ENCODE peak calls at places on chromosomes 13 and 19, in four cellular contexts. D is fibroblast of lung, X is thyroid gland, T is PC-3. W is an unnamed sample.

GRCh38 chr13:51230473-51231105 is 8.4 kb downstream of the FAM124A start:
- DNase-seq in D (peak; percentile 32), X (peak; percentile 80), T (no peak), W (peak; percentile 89)

GRCh38 chr19:52542984-52543664 is 15.7 kb downstream of the ZNF808 start:
- DNase-seq in D (peak; percentile 2), X (no peak), T (peak; percentile 11), W (no peak)

GRCh38 chr13:73168993-73169401 is 110.2 kb downstream of the KLF5 start:
- DNase-seq in D (peak; percentile 86), X (no peak), T (peak; percentile 17), W (peak; percentile 22)

GRCh38 chr13:39317284-39317683 is 279.0 kb downstream of the NHLRC3 start:
- DNase-seq in D (peak; percentile 61), X (peak; percentile 7), T (peak; percentile 47), W (peak; percentile 71)

GRCh38 chr13:98171806-98172569 is 5.1 kb downstream of the RNF113B start:
- DNase-seq in D (peak; percentile 74), X (peak; percentile 89), T (no peak), W (peak; percentile 50)

GRCh38 chr19:55606817-55607216 is 1.4 kb downstream of the ZNF865 start:
- DNase-seq in D (no peak), X (no peak), T (no peak), W (no peak)

GRCh38 chr19:13153627-13154240 is 3.5 kb downstream of the IER2 start:
- DNase-seq in D (peak; percentile 40), X (peak; percentile 42), T (peak; percentile 35), W (peak; percentile 44)

GRCh38 chr13:19362946-19363510 is 181.4 kb upstream of the TUBA3C start:
- DNase-seq in D (no peak), X (no peak), T (no peak), W (no peak)

GRCh38 chr13:73429691-73430090 is 370.9 kb downstream of the KLF5 start:
- DNase-seq in D (peak; percentile 86), X (no peak), T (peak; percentile 84), W (peak; percentile 53)

GRCh38 chr19:38072776-38073411 is 151.1 kb downstream of the DPF1 start:
- DNase-seq in D (no peak), X (no peak), T (no peak), W (no peak)

GRCh38 chr19:18809149-18809978 is 18.3 kb upstream of the COMP start:
- DNase-seq in D (peak; percentile 59), X (peak; percentile 14), T (peak; percentile 38), W (peak; percentile 91)

GRCh38 chr19:31377736-31378135 is 28.5 kb upstream of the TSHZ3 start:
- DNase-seq in D (no peak), X (no peak), T (no peak), W (peak; percentile 16)

GRCh38 chr19:8697671-8698432 is 743 bp downstream of the ACTL9 start:
- DNase-seq in D (no peak), X (no peak), T (no peak), W (no peak)

GRCh38 chr13:66635526-66635925 is 594.6 kb downstream of the PCDH9 start:
- DNase-seq in D (peak; percentile 97), X (no peak), T (peak; percentile 69), W (peak; percentile 92)

GRCh38 chr19:9671654-9672053 is 3.2 kb downstream of the ZNF562 start:
- DNase-seq in D (no peak), X (no peak), T (no peak), W (no peak)

GRCh38 chr19:23716792-23717191 is 29.8 kb upstream of the ZNF675 start:
- DNase-seq in D (no peak), X (no peak), T (peak; percentile 65), W (no peak)

GRCh38 chr13:106796280-106797047 is 228.5 kb upstream of the ARGLU1 start:
- DNase-seq in D (no peak), X (no peak), T (no peak), W (no peak)

GRCh38 chr19:58409010-58409790 is 751 bp downstream of the ZNF584 start:
- DNase-seq in D (no peak), X (no peak), T (peak; percentile 56), W (peak; percentile 27)
- TF ChIP-seq CTCF in D (peak; percentile 3), X (no peak), T (peak; percentile 18), W (no peak)

DNA sequence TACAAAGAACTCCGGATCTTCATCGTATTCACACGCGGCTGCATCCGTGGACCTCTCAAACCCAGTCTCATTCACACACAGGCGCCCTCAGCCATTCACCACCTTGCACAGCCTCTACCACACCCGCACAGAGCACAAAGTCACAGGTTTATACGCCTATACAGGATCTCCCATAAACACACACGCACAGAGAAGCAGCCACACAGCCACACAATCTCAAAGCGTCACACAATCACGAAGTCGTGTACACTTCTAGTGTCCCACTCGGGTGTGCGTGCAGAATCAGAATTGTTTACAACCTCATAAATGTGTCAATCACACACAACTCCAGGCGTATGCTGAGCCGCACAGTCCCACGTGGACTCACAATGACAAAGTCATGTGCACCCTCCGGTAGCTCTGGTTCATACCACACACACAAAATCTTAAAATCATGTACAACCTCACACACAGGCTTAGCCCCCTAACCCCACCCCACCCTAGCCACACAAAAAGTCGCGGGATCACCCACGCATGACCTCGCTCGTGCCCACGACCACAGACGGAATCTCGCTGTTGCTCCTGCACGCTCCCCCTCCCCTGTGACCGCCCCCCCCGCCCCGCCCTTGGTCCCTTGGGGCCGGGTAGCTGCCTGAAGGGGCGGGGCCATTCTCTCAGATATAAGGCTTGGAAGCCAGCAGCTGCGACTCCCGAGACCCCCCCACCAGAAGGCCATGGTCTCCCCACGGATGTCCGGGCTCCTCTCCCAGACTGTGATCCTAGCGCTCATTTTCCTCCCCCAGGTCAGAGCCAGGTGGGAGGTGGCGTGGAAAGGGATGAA is at the start of gene DLL3:
- DNase-seq in D (no peak), X (no peak), T (peak; percentile 50), W (peak; percentile 6)
- H3K4me3 ChIP-seq in D (peak within 1 kb of the TSS; percentile 46), X (no peak within 1 kb of the TSS), T (peak within 1 kb of the TSS; percentile 63), W (peak within 1 kb of the TSS; percentile 31)

GRCh38 chr13:29438772-29439171 is 156.7 kb downstream of the SLC7A1 start:
- DNase-seq in D (peak; percentile 27), X (no peak), T (no peak), W (peak; percentile 62)

GRCh38 chr13:29446016-29446415 is 149.5 kb downstream of the SLC7A1 start:
- DNase-seq in D (no peak), X (no peak), T (no peak), W (no peak)

GRCh38 chr13:29439601-29440381 is 155.7 kb downstream of the SLC7A1 start:
- DNase-seq in D (no peak), X (no peak), T (no peak), W (no peak)

GRCh38 chr13:29436721-29437250 is 158.7 kb downstream of the SLC7A1 start:
- DNase-seq in D (peak; percentile 54), X (no peak), T (no peak), W (no peak)

DNA sequence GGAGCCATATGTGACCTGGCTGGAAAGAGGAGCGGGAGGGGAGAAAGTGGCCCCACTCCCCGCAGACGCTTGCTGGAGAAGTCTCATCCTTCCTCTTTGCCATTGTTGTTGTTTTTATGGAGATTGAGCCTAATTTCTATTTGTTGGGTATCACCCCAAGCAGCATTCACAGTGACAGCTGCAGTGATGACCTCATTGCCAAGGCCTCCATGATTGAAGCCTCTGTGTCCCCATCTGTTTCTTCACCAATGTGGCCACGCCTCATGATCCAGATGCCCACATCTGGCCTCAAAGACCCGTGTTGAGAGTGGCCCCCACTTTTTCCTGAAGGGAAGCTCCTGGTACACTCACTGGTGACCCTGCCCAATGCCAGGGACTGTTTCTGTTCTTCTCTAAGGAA is 154.2 kb downstream of the SLC7A1 start:
- DNase-seq in D (no peak), X (no peak), T (no peak), W (no peak)
- TF ChIP-seq CTCF in D (no peak), X (no peak), T (no peak), W (no peak)

DNA sequence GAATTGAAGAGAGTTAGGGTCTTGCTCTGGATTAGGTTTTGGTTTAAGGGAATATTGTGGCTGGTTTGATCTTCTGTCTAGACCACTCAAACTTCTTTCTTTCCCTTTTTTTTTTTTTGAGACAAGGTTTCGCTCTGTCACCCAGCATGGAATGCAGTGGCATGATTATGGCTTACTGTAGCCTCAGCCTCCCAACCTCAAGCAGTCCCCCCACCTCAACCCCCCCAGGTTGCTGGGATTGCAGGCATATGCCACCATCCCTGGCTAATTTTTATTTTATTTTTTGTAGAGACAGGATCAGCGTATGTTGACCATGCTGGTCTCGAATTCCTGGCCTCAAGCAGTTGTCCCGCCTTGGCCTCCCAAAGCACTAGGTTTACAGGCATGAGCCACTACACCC is 21.2 kb downstream of the ARHGAP35 start:
- DNase-seq in D (no peak), X (no peak), T (no peak), W (no peak)
- H3K4me3 ChIP-seq in D (no peak overlapping the region), X (no peak overlapping the region), T (no peak overlapping the region), W (no peak overlapping the region)